ENCODE peak calls at places on chromosomes 12 and 14, in ten cellular contexts. I, E, B, K, Q, Z, Y, G, L and W are unnamed samples.

GRCh38 chr12:53499261-53500118 is at the start of gene MAP3K12:
- DNase-seq in L (peak), B (peak), G (peak), E (peak), Q (peak), I (peak), Y (peak), K (no peak), Z (peak), W (peak)

GRCh38 chr14:72830786-72831583 is 62.9 kb downstream of the DPF3 start:
- DNase-seq in Y (no peak), K (no peak), I (no peak), L (no peak), B (no peak), Q (no peak), G (no peak), Z (no peak), E (no peak), W (no peak)

GRCh38 chr14:53180272-53181221 is 27.4 kb upstream of the DDHD1 start:
- DNase-seq in Y (peak), E (peak), K (no peak), G (no peak), B (no peak), Z (no peak), Q (no peak), L (no peak), I (no peak), W (no peak)

GRCh38 chr14:58944226-58944769 is 244.2 kb upstream of the DAAM1 start:
- DNase-seq in Y (no peak), K (no peak), Q (no peak), G (no peak), E (no peak), Z (no peak), B (peak), I (no peak), L (no peak), W (no peak)

GRCh38 chr14:72608391-72609204 is 285.3 kb downstream of the DPF3 start:
- DNase-seq in B (no peak), Z (no peak), L (no peak), K (peak), Y (peak), G (peak), E (peak), Q (no peak), I (peak), W (peak)

GRCh38 chr12:29241821-29242591 is 92.9 kb downstream of the FAR2 start:
- DNase-seq in Q (no peak), E (peak), K (peak), L (peak), I (peak), Z (no peak), Y (peak), B (no peak), G (peak), W (peak)

GRCh38 chr12:52920937-52921336 is 16.1 kb upstream of the KRT8 start:
- DNase-seq in Q (no peak), G (no peak), B (no peak), E (peak), L (no peak), I (peak), Y (no peak), K (no peak), Z (no peak), W (peak)

GRCh38 chr12:89707992-89708792 is 446 bp downstream of the ATP2B1 start:
- DNase-seq in G (no peak), I (peak), B (peak), Y (peak), Q (peak), Z (peak), K (no peak), E (peak), L (peak), W (peak)

GRCh38 chr14:90782892-90783291 is 33.3 kb downstream of the TTC7B start:
- DNase-seq in G (no peak), Y (no peak), B (no peak), L (no peak), E (no peak), I (no peak), Z (no peak), K (no peak), Q (no peak), W (no peak)

GRCh38 chr12:30880061-30880460 is 46.5 kb upstream of the TSPAN11 start:
- DNase-seq in Z (no peak), G (no peak), E (no peak), Q (no peak), I (no peak), Y (no peak), K (no peak), L (no peak), B (no peak), W (no peak)

GRCh38 chr12:90653051-90653450 is 301.9 kb downstream of the CCER1 start:
- DNase-seq in K (peak), G (peak), B (no peak), Y (peak), E (peak), I (peak), Q (no peak), L (no peak), Z (no peak), W (no peak)

GRCh38 chr12:116528498-116528897 is 30.7 kb upstream of the MAP1LC3B2 start:
- DNase-seq in I (no peak), E (no peak), B (no peak), G (peak), Y (no peak), K (no peak), Q (no peak), Z (no peak), L (no peak), W (no peak)

GRCh38 chr12:116524311-116524710 is 34.9 kb upstream of the MAP1LC3B2 start:
- DNase-seq in E (no peak), L (no peak), Q (no peak), K (no peak), G (no peak), I (no peak), Y (no peak), Z (no peak), B (no peak), W (no peak)

GRCh38 chr12:116528067-116528466 is 31.1 kb upstream of the MAP1LC3B2 start:
- DNase-seq in I (peak), Z (no peak), E (peak), K (no peak), Y (no peak), L (no peak), B (no peak), Q (no peak), G (peak), W (no peak)

GRCh38 chr12:116525418-116526001 is 33.7 kb upstream of the MAP1LC3B2 start:
- DNase-seq in G (peak), K (peak), E (peak), L (no peak), Y (peak), Z (peak), Q (peak), B (peak), I (peak), W (peak)

DNA sequence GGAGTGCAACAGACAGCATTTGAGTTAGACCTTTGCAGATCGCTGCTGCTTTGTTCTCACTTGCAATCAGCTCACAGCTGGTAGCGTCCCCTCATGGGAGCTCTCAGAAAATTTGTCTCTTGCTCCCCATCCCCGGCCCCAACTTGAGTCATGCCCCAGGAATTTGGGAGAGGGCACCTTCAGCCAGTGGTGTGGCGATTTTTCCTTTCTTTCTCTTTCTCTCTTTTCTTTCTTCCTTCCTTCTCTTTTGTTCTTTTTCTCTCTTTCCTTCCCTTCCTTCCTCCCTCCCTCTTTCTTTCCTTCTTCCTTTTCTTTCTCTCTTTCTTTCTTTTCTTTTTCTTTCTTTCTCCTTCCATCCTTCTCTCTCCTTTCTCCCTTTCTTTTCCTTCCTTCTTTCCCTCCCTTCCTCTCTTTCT is 34.2 kb upstream of the MAP1LC3B2 start:
- DNase-seq in G (peak), L (no peak), E (peak), Y (no peak), Q (no peak), B (no peak), Z (no peak), K (no peak), I (peak), W (peak)
- TF ChIP-seq CTCF in G (peak), L (peak), E (peak), Y (peak), Q (no peak), B (no peak), Z (no peak), K (peak), I (peak), W (peak)

GRCh38 chr12:109740694-109741245 is 27.1 kb downstream of the FAM222A start:
- DNase-seq in I (no peak), K (no peak), B (no peak), L (peak), E (no peak), Y (no peak), G (no peak), Z (peak), Q (peak), W (peak)

GRCh38 chr12:109739747-109740693 is 26.4 kb downstream of the FAM222A start:
- DNase-seq in Q (peak), G (no peak), K (no peak), E (no peak), L (peak), B (no peak), Y (no peak), Z (peak), I (no peak), W (peak)

GRCh38 chr12:109737631-109738030 is 24.0 kb downstream of the FAM222A start:
- DNase-seq in K (no peak), Y (no peak), Q (no peak), G (no peak), I (no peak), E (no peak), L (peak), Z (no peak), B (no peak), W (peak)

GRCh38 chr12:109738209-109738608 is 24.6 kb downstream of the FAM222A start:
- DNase-seq in Y (no peak), B (no peak), K (no peak), L (peak), G (no peak), E (no peak), Z (no peak), I (no peak), Q (no peak), W (peak)

DNA sequence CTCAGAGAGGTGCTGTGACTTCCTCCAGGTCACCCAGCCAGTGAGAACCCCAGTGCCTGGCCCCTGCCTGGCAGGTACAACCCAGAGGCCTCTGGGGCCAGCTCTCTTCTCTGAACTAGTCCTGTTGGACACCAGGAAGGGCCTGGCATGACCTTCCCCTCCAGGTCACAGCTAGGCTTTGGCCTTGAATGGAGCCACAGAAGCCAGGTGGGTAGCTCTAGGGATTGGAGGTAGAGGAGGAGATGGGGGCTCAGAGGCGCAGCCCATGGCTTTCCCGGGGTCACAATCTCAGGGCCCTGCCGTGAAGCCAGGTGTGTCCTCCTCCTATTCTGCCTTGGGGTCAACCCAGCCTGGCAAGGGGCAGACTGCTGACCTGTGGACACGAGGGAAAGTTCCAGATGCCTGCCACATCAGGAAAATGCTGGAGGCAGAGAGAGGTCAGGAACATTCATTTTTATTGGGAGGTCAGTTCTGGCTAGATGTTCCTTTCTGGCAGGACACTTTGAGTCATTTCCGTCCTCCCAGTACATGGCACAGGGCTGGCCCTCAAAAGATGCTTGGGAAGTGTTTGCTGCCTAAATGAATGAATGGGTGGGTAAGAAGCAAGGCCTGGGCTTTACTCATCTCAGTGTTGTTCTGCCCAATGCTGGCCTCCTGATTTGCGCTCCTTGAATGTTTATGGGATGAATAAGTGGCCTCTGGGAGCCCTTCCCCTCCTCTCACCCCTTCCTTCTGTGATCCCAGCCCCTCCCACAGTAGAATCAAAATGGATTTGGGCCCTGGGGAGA is 25.4 kb downstream of the FAM222A start:
- DNase-seq in L (peak), Y (no peak), Z (peak), B (no peak), G (peak), E (peak), K (no peak), Q (no peak), I (no peak), W (peak)
- H3K27ac ChIP-seq in L (no peak), Y (no peak), Z (no peak), B (no peak), G (no peak), E (no peak), K (no peak), Q (no peak), I (no peak), W (no peak)

GRCh38 chr12:8781326-8781725 is 41.1 kb upstream of the A2ML1 start:
- DNase-seq in L (peak), G (no peak), K (no peak), Y (no peak), E (no peak), I (no peak), Z (no peak), B (peak), Q (no peak), W (no peak)

GRCh38 chr12:8779862-8780261 is 42.6 kb upstream of the A2ML1 start:
- DNase-seq in K (no peak), G (no peak), Q (no peak), L (no peak), E (no peak), Z (no peak), Y (no peak), B (no peak), I (no peak), W (no peak)

GRCh38 chr12:8784464-8784863 is 38.0 kb upstream of the A2ML1 start:
- DNase-seq in B (no peak), K (no peak), G (no peak), Y (no peak), Q (no peak), L (peak), Z (no peak), E (no peak), I (no peak), W (peak)

GRCh38 chr12:8779281-8779680 is 43.1 kb upstream of the A2ML1 start:
- DNase-seq in Y (no peak), I (no peak), L (no peak), B (no peak), Q (no peak), G (no peak), K (no peak), Z (no peak), E (no peak), W (peak)

GRCh38 chr12:8780389-8780788 is 42.0 kb upstream of the A2ML1 start:
- DNase-seq in K (peak), E (peak), Z (no peak), Y (peak), I (peak), Q (no peak), L (peak), G (peak), B (no peak), W (peak)
- TF ChIP-seq CTCF in K (peak), E (peak), Z (peak), Y (peak), I (peak), Q (peak), L (peak), G (peak), B (peak), W (peak)

GRCh38 chr12:124556896-124557501 is 10.4 kb downstream of the NCOR2 start:
- DNase-seq in I (no peak), Q (peak), E (no peak), K (no peak), Z (no peak), Y (no peak), L (peak), G (no peak), B (peak), W (peak)
- H3K27ac ChIP-seq in I (no peak), Q (peak), E (peak), K (peak), Z (peak), Y (no peak), L (no peak), G (no peak), B (no peak), W (no peak)